ENCODE peak calls at places on chromosomes 3 and 15, in seven cellular contexts. X, V, R, Q, L, F and S are unnamed samples. For H3K27me3, the result is how much of the 10 kb centered on the place peaks cover.

GRCh38 chr3:179769411-179770247 is 116.8 kb downstream of the USP13 start:
- DNase-seq in L (no peak), V (no peak), F (no peak), Q (peak), X (no peak), R (no peak), S (no peak)

GRCh38 chr3:128942161-128942952 is 51.5 kb downstream of the CFAP92 start:
- DNase-seq in R (no peak), V (no peak), Q (no peak), L (no peak), X (no peak), F (no peak), S (no peak)

GRCh38 chr3:154886437-154886836 is 193.7 kb upstream of the MME start:
- DNase-seq in F (no peak), L (no peak), V (no peak), X (no peak), R (no peak), Q (no peak), S (no peak)

GRCh38 chr3:159263750-159264561 is 462.1 kb downstream of the MFSD1 start:
- DNase-seq in X (peak), V (no peak), L (no peak), F (no peak), Q (peak), R (no peak), S (no peak)

GRCh38 chr15:64112904-64113303 is 17.1 kb downstream of the SNX1 start:
- DNase-seq in R (no peak), F (no peak), L (no peak), V (no peak), X (no peak), Q (no peak), S (no peak)

GRCh38 chr15:70487380-70487725 is 276.0 kb downstream of the UACA start:
- DNase-seq in V (peak), Q (no peak), X (no peak), R (no peak), L (no peak), F (no peak), S (no peak)

GRCh38 chr3:14235003-14235876 is 56.6 kb downstream of the LSM3 start:
- DNase-seq in F (no peak), X (no peak), V (no peak), L (no peak), Q (no peak), R (no peak), S (no peak)

GRCh38 chr15:41994171-41994650 is 21.9 kb upstream of the EHD4 start:
- DNase-seq in Q (no peak), R (no peak), F (no peak), V (no peak), L (no peak), X (no peak), S (no peak)

DNA sequence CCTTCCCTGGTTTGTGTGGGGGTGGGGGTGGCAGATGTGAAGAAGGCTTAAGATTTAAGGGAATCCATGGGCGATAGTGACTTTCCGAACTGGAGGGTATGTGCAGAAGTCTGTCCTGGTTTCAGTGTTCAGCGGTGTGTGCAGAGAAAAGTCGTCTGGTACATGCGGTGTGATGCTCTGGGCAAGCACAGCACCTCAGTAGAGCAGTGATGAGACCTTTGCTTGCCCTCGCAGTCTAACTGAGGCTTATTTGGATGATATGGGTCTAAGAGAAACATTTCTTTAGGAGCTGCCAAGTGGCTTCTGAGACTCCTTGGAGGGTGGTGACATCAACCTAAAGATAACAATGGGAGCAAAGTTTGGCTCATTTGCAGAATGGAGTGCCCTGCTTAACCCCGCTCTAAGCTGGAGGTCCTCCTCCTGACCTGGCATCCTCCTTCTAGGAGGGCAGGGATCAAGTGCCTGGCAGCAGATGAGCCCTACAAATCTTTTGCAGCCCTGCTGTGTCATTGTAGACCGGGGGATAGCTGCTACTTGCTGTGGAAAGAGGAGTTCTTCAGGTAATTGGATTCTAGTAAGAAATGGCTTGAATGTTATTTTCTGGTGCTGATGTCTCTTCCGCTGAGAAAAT is 228.1 kb upstream of the AZI2 start:
- DNase-seq in X (peak), V (no peak), R (no peak), L (no peak), Q (no peak), F (no peak), S (no peak)
- H3K27me3 ChIP-seq in X (half or more), V (under half), R (under half), L (under half), Q (under half), F (under half), S (under half)

GRCh38 chr15:78775472-78775871 is 35.8 kb downstream of the ADAMTS7 start:
- DNase-seq in L (no peak), Q (no peak), F (no peak), V (peak), X (no peak), R (no peak), S (no peak)
- H3K27me3 ChIP-seq in L (under half), Q (under half), F (under half), V (under half), X (under half), R (under half), S (under half)

DNA sequence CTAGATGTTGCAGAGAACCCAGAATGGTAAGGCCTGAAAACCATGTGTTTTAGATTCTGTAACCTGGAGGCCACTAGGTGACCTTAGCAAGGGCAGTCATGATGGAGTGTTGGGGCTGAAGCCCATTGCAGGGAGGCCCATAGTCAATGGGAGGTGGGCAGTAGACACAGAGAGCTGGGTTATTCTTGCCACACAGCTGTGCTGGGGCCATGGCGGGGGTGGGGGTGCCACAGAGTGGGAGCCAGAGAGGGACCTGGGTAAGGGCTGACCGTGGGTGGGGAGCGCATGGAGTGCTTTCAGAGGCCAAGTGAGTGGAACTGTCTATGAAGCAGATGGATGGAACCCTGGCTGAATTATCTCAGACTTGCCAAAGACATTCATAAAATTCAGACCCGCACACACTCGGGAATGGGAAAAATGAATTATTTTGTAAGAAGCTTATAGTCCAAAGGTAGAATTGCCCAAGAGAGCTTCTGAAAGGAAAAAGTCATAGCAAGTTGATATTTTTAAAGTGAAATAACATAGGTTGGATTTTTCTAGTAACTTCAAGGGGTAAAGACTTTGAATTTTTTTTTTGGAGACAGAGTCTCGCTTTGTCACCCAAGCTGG is 53.9 kb downstream of the SMAD3 start:
- DNase-seq in F (no peak), R (no peak), L (no peak), X (no peak), V (no peak), Q (no peak), S (no peak)
- H3K27me3 ChIP-seq in F (under half), R (under half), L (under half), X (under half), V (under half), Q (under half), S (under half)

DNA sequence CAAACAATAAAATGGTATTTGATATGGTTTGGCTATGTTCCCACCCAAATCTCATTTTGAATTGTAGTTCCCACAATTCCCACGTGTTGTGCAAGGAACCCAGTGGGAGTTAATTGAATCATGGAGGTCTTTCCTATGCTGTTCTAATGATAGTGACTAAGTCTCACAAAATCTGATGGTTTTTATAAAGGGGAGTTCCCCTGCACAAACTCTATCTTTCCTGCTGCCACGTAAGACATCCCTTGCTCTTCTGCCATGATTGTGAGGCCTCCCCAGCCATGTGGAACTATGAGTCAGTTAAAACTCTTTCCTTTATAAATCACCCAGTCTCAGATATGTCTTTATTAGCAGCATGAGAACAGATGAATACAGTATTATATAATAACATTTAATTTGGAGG is 15.4 kb upstream of the AADAC start:
- DNase-seq in R (no peak), L (no peak), Q (no peak), V (no peak), F (no peak), X (no peak), S (no peak)
- H3K27me3 ChIP-seq in R (under half), L (under half), Q (under half), V (under half), F (under half), X (under half), S (under half)